ENCODE peak calls at places on chromosomes 5 and 9, in six cellular contexts. X, N, P, G, Z and E are unnamed samples.
A peak's percentile ranks its signal among the peaks of the same experiment; 100 is the strongest.

GRCh38 chr5:95222836-95223235 is 62.1 kb downstream of the MCTP1 start:
- DNase-seq in G (no peak), N (no peak), X (no peak), P (no peak), Z (no peak), E (no peak)

GRCh38 chr5:73678322-73678740 is 52.3 kb downstream of the ARHGEF28 start:
- DNase-seq in N (no peak), X (no peak), Z (no peak), P (no peak), G (no peak), E (peak; percentile 51)

GRCh38 chr9:97847474-97848236 is 5.4 kb upstream of the FOXE1 start:
- DNase-seq in N (no peak), X (no peak), Z (no peak), P (no peak), G (no peak), E (no peak)

GRCh38 chr5:137220523-137220927 is 278.6 kb downstream of the SPOCK1 start:
- DNase-seq in N (peak; percentile 85), X (peak; percentile 54), P (peak; percentile 58), Z (no peak), G (no peak), E (peak; percentile 79)

GRCh38 chr5:96297867-96298266 is 135.2 kb downstream of the PCSK1 start:
- DNase-seq in N (peak; percentile 98), Z (no peak), X (peak; percentile 96), P (peak; percentile 99), G (no peak), E (no peak)

GRCh38 chr9:75061169-75061568 is 26.8 kb downstream of the NMRK1 start:
- DNase-seq in X (no peak), G (no peak), N (no peak), Z (no peak), P (no peak), E (no peak)

GRCh38 chr9:128635266-128636023 is 21.2 kb downstream of the DYNC2I2 start:
- DNase-seq in P (peak; percentile 93), Z (peak; percentile 29), X (peak; percentile 77), N (peak; percentile 89), G (no peak), E (peak; percentile 98)

GRCh38 chr5:120509056-120509455 is 45.0 kb downstream of the PRR16 start:
- DNase-seq in P (peak; percentile 65), Z (no peak), N (no peak), G (no peak), X (peak; percentile 90), E (no peak)

GRCh38 chr9:115992834-115993233 is 160.8 kb upstream of the PAPPA start:
- DNase-seq in P (peak; percentile 53), N (peak; percentile 62), X (no peak), Z (no peak), G (no peak), E (no peak)

GRCh38 chr9:132144708-132145365 is 17.0 kb upstream of the NTNG2 start:
- DNase-seq in X (no peak), G (no peak), N (peak; percentile 42), P (peak; percentile 69), Z (no peak), E (peak; percentile 38)

GRCh38 chr9:14097215-14097614 is 216.7 kb downstream of the NFIB start:
- DNase-seq in N (peak; percentile 79), P (peak; percentile 84), X (no peak), G (no peak), Z (no peak), E (no peak)

GRCh38 chr9:108217601-108218190 is 638.1 kb downstream of the ACTL7B start:
- DNase-seq in N (peak; percentile 96), G (no peak), Z (no peak), P (no peak), X (peak; percentile 21), E (no peak)

GRCh38 chr9:98774746-98775145 is 21.6 kb downstream of the ANKS6 start:
- DNase-seq in P (no peak), X (no peak), G (no peak), N (no peak), Z (no peak), E (peak; percentile 58)

GRCh38 chr5:1732238-1732880 is 67.3 kb downstream of the MRPL36 start:
- DNase-seq in X (no peak), P (no peak), Z (no peak), G (no peak), N (no peak), E (no peak)

GRCh38 chr5:167049771-167050567 is 1241.5 kb upstream of the WWC1 start:
- DNase-seq in Z (no peak), X (no peak), N (no peak), G (no peak), P (no peak), E (no peak)

GRCh38 chr9:4073371-4073770 is 226.5 kb downstream of the GLIS3 start:
- DNase-seq in Z (no peak), P (no peak), X (no peak), G (no peak), N (no peak), E (peak; percentile 21)

GRCh38 chr9:123551636-123552203 is 195.7 kb downstream of the CRB2 start:
- DNase-seq in P (peak; percentile 44), Z (no peak), X (no peak), N (no peak), G (no peak), E (no peak)

GRCh38 chr5:9173281-9174048 is 372.4 kb downstream of the SEMA5A start:
- DNase-seq in N (peak; percentile 29), X (peak; percentile 45), Z (no peak), G (no peak), P (peak; percentile 97), E (no peak)

GRCh38 chr5:10194083-10194482 is 55.6 kb downstream of the ATPSCKMT start:
- DNase-seq in Z (no peak), P (no peak), X (no peak), G (no peak), N (no peak), E (no peak)

GRCh38 chr9:4927043-4927471 is 58.0 kb upstream of the JAK2 start:
- DNase-seq in G (no peak), N (no peak), Z (no peak), X (no peak), P (no peak), E (no peak)

GRCh38 chr5:1405539-1406530 is 39.4 kb downstream of the SLC6A3 start:
- DNase-seq in G (no peak), P (no peak), X (no peak), Z (no peak), N (no peak), E (no peak)

GRCh38 chr9:93024986-93025630 is 33.4 kb upstream of the SUSD3 start:
- DNase-seq in G (no peak), Z (peak; percentile 24), N (no peak), P (no peak), X (no peak), E (no peak)